ENCODE peak calls at places on chromosomes 5 and 9, in seven cellular contexts. W, R, K, S, P, U and Y are unnamed samples.

GRCh38 chr9:121326130-121326838 is 43.8 kb downstream of the STOM start:
- DNase-seq in W (no peak), R (peak), K (peak), S (peak), P (peak), U (peak), Y (peak)

GRCh38 chr5:67166460-67166871 is 30.1 kb downstream of the CD180 start:
- DNase-seq in W (no peak), R (peak), K (peak), S (peak), P (no peak), U (no peak), Y (peak)

GRCh38 chr5:10633271-10634049 is 69.6 kb downstream of the ANKRD33B start:
- DNase-seq in W (no peak), R (no peak), K (no peak), S (no peak), P (no peak), U (no peak), Y (no peak)

GRCh38 chr5:38605610-38606009 is 49.2 kb upstream of the LIFR start:
- DNase-seq in W (no peak), R (no peak), K (no peak), S (no peak), P (no peak), U (no peak), Y (no peak)

GRCh38 chr9:33024126-33024965 is 727 bp upstream of the DNAJA1 start:
- DNase-seq in W (peak), R (no peak), K (peak), S (no peak), P (no peak), U (peak), Y (no peak)

GRCh38 chr5:1409386-1410110 is 35.7 kb downstream of the SLC6A3 start:
- DNase-seq in W (no peak), R (no peak), K (peak), S (peak), P (peak), U (peak), Y (peak)

GRCh38 chr5:140261403-140262171 is 41.3 kb downstream of the PFDN1 start:
- DNase-seq in W (no peak), R (peak), K (peak), S (peak), P (no peak), U (peak), Y (peak)

GRCh38 chr9:127021664-127022337 is 100.6 kb downstream of the ANGPTL2 start:
- DNase-seq in W (peak), R (peak), K (no peak), S (peak), P (no peak), U (peak), Y (peak)

GRCh38 chr9:72371151-72371550 is 6.1 kb upstream of the ZFAND5 start:
- DNase-seq in W (no peak), R (no peak), K (no peak), S (no peak), P (no peak), U (no peak), Y (no peak)

GRCh38 chr9:105901514-105902109 is 207.3 kb downstream of the TMEM38B start:
- DNase-seq in W (peak), R (no peak), K (peak), S (peak), P (peak), U (peak), Y (no peak)

GRCh38 chr5:168047669-168048111 is 243.8 kb upstream of the WWC1 start:
- DNase-seq in W (peak), R (no peak), K (no peak), S (no peak), P (peak), U (no peak), Y (no peak)

GRCh38 chr5:134920848-134921575 is 16.1 kb downstream of the PCBD2 start:
- DNase-seq in W (no peak), R (peak), K (no peak), S (no peak), P (no peak), U (no peak), Y (no peak)

GRCh38 chr5:61018102-61018501 is 73.1 kb downstream of the NDUFAF2 start:
- DNase-seq in W (no peak), R (no peak), K (no peak), S (no peak), P (no peak), U (no peak), Y (no peak)

GRCh38 chr9:88537743-88538055 is 2.7 kb downstream of the NXNL2 start:
- DNase-seq in W (peak), R (peak), K (peak), S (peak), P (peak), U (peak), Y (peak)

GRCh38 chr5:73853091-73853490 is 227.1 kb downstream of the ARHGEF28 start:
- DNase-seq in W (no peak), R (no peak), K (peak), S (no peak), P (no peak), U (peak), Y (no peak)

GRCh38 chr5:117872798-117873368 is 1115.5 kb downstream of the DTWD2 start:
- DNase-seq in W (no peak), R (no peak), K (no peak), S (no peak), P (no peak), U (no peak), Y (no peak)

GRCh38 chr5:150514708-150515211 is 6.8 kb downstream of the NDST1 start:
- DNase-seq in W (no peak), R (peak), K (peak), S (no peak), P (no peak), U (peak), Y (no peak)

GRCh38 chr5:62431735-62432617 is 19.4 kb downstream of the IPO11 start:
- DNase-seq in W (no peak), R (peak), K (no peak), S (no peak), P (no peak), U (no peak), Y (no peak)

GRCh38 chr9:125393426-125393825 is 131.8 kb downstream of the GAPVD1 start:
- DNase-seq in W (no peak), R (no peak), K (peak), S (no peak), P (no peak), U (peak), Y (no peak)

GRCh38 chr9:83708515-83709158 is 879 bp upstream of the UBQLN1 start:
- DNase-seq in W (peak), R (peak), K (peak), S (peak), P (peak), U (peak), Y (peak)

GRCh38 chr9:76342201-76342600 is 52.0 kb downstream of the RFK start:
- DNase-seq in W (no peak), R (no peak), K (no peak), S (no peak), P (no peak), U (no peak), Y (no peak)

GRCh38 chr9:3367185-3367584 is 158.6 kb downstream of the RFX3 start:
- DNase-seq in W (no peak), R (no peak), K (no peak), S (no peak), P (peak), U (no peak), Y (no peak)

GRCh38 chr5:908172-908571 is 15.5 kb downstream of the TRIP13 start:
- DNase-seq in W (no peak), R (no peak), K (no peak), S (no peak), P (no peak), U (no peak), Y (no peak)

GRCh38 chr5:42655982-42656660 is 100.5 kb upstream of the CCDC152 start:
- DNase-seq in W (no peak), R (no peak), K (peak), S (no peak), P (no peak), U (no peak), Y (no peak)

GRCh38 chr5:147558826-147559225 is 49.0 kb upstream of the DPYSL3 start:
- DNase-seq in W (peak), R (peak), K (peak), S (peak), P (peak), U (peak), Y (peak)

GRCh38 chr5:141692919-141693848 is 11.2 kb upstream of the ARAP3 start:
- DNase-seq in W (no peak), R (no peak), K (no peak), S (no peak), P (peak), U (peak), Y (no peak)

GRCh38 chr9:108290839-108291585 is 564.8 kb downstream of the ACTL7B start:
- DNase-seq in W (no peak), R (no peak), K (no peak), S (no peak), P (no peak), U (no peak), Y (no peak)

GRCh38 chr5:147188200-147189108 is 46.4 kb upstream of the STK32A start:
- DNase-seq in W (peak), R (peak), K (peak), S (no peak), P (peak), U (peak), Y (no peak)

GRCh38 chr9:124716795-124717194 is 54.3 kb downstream of the NR6A1 start:
- DNase-seq in W (no peak), R (no peak), K (peak), S (no peak), P (no peak), U (peak), Y (no peak)

GRCh38 chr9:29001006-29001405 is 1427.7 kb upstream of the C9orf72 start:
- DNase-seq in W (no peak), R (no peak), K (no peak), S (no peak), P (no peak), U (no peak), Y (no peak)

GRCh38 chr9:8569832-8570231 is 770.3 kb upstream of the DMAC1 start:
- DNase-seq in W (no peak), R (no peak), K (no peak), S (no peak), P (no peak), U (no peak), Y (no peak)

GRCh38 chr5:116473706-116474105 is 100.9 kb downstream of the SEMA6A start:
- DNase-seq in W (no peak), R (no peak), K (no peak), S (no peak), P (no peak), U (no peak), Y (no peak)

GRCh38 chr5:1783214-1783551 is 16.5 kb downstream of the MRPL36 start:
- DNase-seq in W (no peak), R (no peak), K (no peak), S (peak), P (no peak), U (no peak), Y (no peak)

GRCh38 chr5:143119301-143119769 is 284.2 kb downstream of the NR3C1 start:
- DNase-seq in W (no peak), R (no peak), K (no peak), S (no peak), P (no peak), U (peak), Y (no peak)

GRCh38 chr9:131885144-131885609 is 145.3 kb upstream of the RAPGEF1 start:
- DNase-seq in W (peak), R (peak), K (no peak), S (no peak), P (no peak), U (no peak), Y (no peak)

GRCh38 chr9:69535296-69535832 is 136.8 kb downstream of the APBA1 start:
- DNase-seq in W (peak), R (no peak), K (no peak), S (no peak), P (peak), U (peak), Y (no peak)
- TF ChIP-seq CTCF in W (peak), R (no peak), K (no peak), S (no peak), P (peak), U (no peak), Y (no peak)

DNA sequence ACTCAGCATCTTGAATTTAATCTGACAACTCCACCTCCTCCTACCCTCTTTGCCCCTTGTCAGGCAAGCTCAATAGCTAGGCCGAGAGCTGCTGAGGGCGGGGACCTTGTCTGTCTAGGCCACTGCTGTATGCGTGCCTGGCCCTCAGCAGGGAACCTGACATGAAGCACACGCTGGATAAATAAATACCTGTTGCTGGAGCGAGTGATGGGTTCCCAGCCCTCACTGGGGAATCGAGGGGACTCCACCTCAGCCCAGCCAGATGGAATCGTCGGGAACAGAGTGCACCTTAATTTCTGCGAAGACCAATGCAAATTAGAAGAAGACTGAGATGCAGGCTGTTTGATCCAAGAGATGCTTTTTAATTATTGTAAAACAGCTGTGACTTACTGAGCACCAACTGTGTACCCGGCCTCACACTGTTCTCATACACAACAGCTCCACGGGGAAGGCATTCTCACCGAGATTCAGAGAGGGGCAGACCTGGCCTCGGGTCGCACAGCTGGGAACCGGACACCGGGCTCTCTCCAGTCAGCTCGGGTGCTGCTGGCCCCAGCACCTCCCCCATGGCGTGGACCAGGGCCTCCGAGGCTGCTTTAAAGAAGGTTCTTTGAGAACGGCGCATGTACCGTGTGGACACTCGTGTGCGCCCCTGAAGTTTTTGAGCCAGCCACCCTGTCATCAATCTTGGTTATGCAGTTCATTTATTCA is 109.7 kb upstream of the IER5L start:
- DNase-seq in W (no peak), R (no peak), K (no peak), S (no peak), P (no peak), U (no peak), Y (peak)
- H3K27ac ChIP-seq in W (no peak), R (no peak), K (no peak), S (no peak), P (no peak), U (no peak), Y (no peak)

GRCh38 chr9:101792475-101792874 is 54.0 kb upstream of the GRIN3A start:
- DNase-seq in W (no peak), R (no peak), K (no peak), S (no peak), P (no peak), U (no peak), Y (no peak)

GRCh38 chr9:101796044-101796443 is 57.6 kb upstream of the GRIN3A start:
- DNase-seq in W (no peak), R (no peak), K (no peak), S (no peak), P (no peak), U (no peak), Y (no peak)

GRCh38 chr9:101791533-101791932 is 53.1 kb upstream of the GRIN3A start:
- DNase-seq in W (no peak), R (no peak), K (no peak), S (no peak), P (no peak), U (no peak), Y (no peak)

GRCh38 chr9:101795147-101795546 is 56.7 kb upstream of the GRIN3A start:
- DNase-seq in W (no peak), R (no peak), K (no peak), S (no peak), P (no peak), U (no peak), Y (no peak)

GRCh38 chr9:101791938-101792337 is 53.5 kb upstream of the GRIN3A start:
- DNase-seq in W (peak), R (no peak), K (peak), S (no peak), P (peak), U (no peak), Y (no peak)
- TF ChIP-seq CTCF in W (peak), R (no peak), K (peak), S (no peak), P (peak), U (peak), Y (no peak)

GRCh38 chr9:36146666-36147065 is 10.1 kb downstream of the GLIPR2 start:
- DNase-seq in W (no peak), R (no peak), K (no peak), S (no peak), P (no peak), U (no peak), Y (no peak)
- H3K27ac ChIP-seq in W (no peak), R (no peak), K (no peak), S (no peak), P (no peak), U (no peak), Y (peak)

DNA sequence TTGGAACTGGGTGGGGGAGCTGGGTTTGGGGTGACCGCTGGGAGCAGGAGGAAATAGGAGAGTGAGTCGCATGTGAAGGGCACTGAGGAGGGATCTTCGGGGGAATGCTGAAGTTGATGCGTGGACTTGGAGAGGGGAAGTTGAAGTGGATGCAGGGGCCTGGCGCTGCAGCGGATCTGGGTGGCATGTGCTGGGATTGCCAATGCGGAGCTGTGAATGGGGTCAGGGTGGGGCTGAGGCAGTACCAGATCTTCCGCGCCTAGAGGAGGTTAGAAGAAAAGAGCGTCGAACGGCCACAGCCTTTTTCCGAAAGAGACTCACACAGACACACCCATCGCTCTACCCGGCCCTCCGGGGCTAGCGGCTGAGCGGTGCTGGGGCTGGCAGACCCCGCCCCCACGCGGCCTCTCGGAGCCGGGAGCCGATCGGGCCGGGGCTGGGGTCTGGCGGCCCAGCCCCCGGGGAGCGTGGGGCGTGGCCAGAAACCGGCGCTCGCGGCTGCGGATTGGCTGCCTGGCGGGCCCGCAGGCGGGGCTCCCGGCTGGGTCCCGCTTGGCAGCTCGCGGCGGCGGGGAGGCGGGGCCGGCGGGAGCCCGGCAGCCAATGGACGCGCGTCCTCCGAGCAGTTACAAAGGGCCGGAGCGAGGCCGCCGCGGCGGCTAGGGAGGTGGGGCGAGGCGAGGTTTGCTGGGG is at the start of gene TGFBR1:
- DNase-seq in W (peak), R (peak), K (peak), S (peak), P (peak), U (peak), Y (peak)
- TF ChIP-seq CTCF in W (no peak), R (no peak), K (no peak), S (peak), P (no peak), U (no peak), Y (no peak)

GRCh38 chr5:78509884-78510769 is 138.4 kb downstream of the LHFPL2 start:
- DNase-seq in W (no peak), R (peak), K (peak), S (peak), P (peak), U (no peak), Y (peak)

GRCh38 chr5:78509145-78509865 is 139.3 kb downstream of the LHFPL2 start:
- DNase-seq in W (no peak), R (no peak), K (no peak), S (no peak), P (no peak), U (no peak), Y (no peak)

GRCh38 chr5:78508231-78508765 is 140.3 kb downstream of the LHFPL2 start:
- DNase-seq in W (no peak), R (no peak), K (peak), S (no peak), P (no peak), U (peak), Y (no peak)

GRCh38 chr5:78512440-78512839 is 136.1 kb downstream of the LHFPL2 start:
- DNase-seq in W (no peak), R (no peak), K (no peak), S (no peak), P (no peak), U (no peak), Y (no peak)

GRCh38 chr5:78511116-78511906 is 137.3 kb downstream of the LHFPL2 start:
- DNase-seq in W (no peak), R (no peak), K (no peak), S (peak), P (no peak), U (no peak), Y (peak)
- H3K27ac ChIP-seq in W (peak), R (no peak), K (no peak), S (peak), P (no peak), U (no peak), Y (peak)

DNA sequence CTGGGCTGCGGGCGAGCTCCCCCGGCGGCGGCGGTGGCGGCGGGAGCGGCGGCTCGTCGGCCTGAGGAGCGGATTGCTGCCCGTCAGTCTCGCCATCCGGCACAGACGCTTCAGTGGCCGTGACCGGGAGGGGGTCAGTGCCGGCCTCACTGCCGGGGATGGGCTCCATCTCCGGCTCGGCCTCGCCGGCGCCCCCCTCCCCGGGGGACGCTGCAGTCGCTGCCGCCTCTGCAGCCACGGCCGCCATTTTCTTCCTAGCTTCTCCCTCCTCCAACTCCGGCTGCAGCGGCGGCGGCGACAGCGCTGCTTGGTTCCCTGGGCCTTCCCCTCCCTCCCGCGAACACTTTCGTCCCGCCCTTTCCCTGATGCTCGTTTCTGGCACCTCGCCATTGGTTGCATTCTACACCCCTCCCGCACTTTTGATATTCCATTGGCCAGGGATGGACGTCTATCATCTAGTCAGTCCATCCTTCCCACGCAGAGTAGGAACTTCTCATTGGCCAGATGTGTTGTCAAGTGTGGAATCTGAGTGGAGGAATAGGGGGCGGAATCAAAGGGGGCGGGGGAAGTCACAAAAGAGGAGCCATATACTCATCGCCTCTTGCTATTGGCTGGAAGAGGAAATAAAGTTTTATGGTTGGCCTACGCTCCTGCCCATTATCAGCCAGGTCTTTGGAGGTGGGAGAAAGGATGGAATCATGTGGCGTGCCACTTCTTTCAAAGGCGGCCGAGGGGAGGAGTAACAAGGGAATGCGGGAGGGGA is at the start of gene PWWP2A:
- DNase-seq in W (peak), R (peak), K (peak), S (peak), P (peak), U (peak), Y (peak)
- TF ChIP-seq CTCF in W (peak), R (no peak), K (no peak), S (peak), P (no peak), U (peak), Y (no peak)

GRCh38 chr9:136566899-136567298 is 21.1 kb upstream of the NOTCH1 start:
- DNase-seq in W (peak), R (no peak), K (no peak), S (peak), P (no peak), U (no peak), Y (peak)
- H3K27ac ChIP-seq in W (no peak), R (no peak), K (no peak), S (no peak), P (no peak), U (no peak), Y (peak)

GRCh38 chr9:86945868-86946711 is 1.2 kb downstream of the GAS1 start:
- DNase-seq in W (peak), R (peak), K (peak), S (peak), P (peak), U (peak), Y (peak)
- TF ChIP-seq CTCF in W (peak), R (no peak), K (no peak), S (peak), P (no peak), U (peak), Y (peak)